ENCODE peak calls at places on chromosomes 11 and 22, in five cellular contexts. T is tibial nerve, Q is IMR-90, R is testis, O is uterus. C is an unnamed sample.

GRCh38 chr11:67355794-67356550 is 2.6 kb upstream of the POLD4 start:
- DNase-seq in T (no peak), Q (no peak), R (no peak), O (no peak), C (no peak)

GRCh38 chr11:57311109-57311936 is 13.4 kb downstream of the TNKS1BP1 start:
- DNase-seq in T (peak), Q (peak), R (peak), O (peak), C (peak)

GRCh38 chr11:119055901-119056300 is 1.1 kb downstream of the HYOU1 start:
- DNase-seq in T (no peak), Q (peak), R (no peak), O (no peak), C (peak)

GRCh38 chr11:20873054-20873453 is 203.7 kb downstream of the NELL1 start:
- DNase-seq in T (no peak), Q (no peak), R (peak), O (no peak), C (peak)

GRCh38 chr11:68550485-68550817 is 89.9 kb downstream of the PPP6R3 start:
- DNase-seq in T (no peak), Q (peak), R (no peak), O (no peak), C (no peak)

GRCh38 chr22:37498289-37498909 is 12.2 kb upstream of the MFNG start:
- DNase-seq in T (no peak), Q (no peak), R (no peak), O (no peak), C (peak)

GRCh38 chr11:114285599-114285998 is 10.6 kb upstream of the NNMT start:
- DNase-seq in T (no peak), Q (peak), R (no peak), O (no peak), C (no peak)

GRCh38 chr11:73218106-73218829 is at the start of gene P2RY2:
- DNase-seq in T (peak), Q (no peak), R (peak), O (no peak), C (peak)

GRCh38 chr22:38867124-38867455 is 4.9 kb downstream of the CBX6 start:
- DNase-seq in T (no peak), Q (no peak), R (no peak), O (no peak), C (no peak)

GRCh38 chr22:34845391-34845790 is 220.6 kb upstream of the ISX start:
- DNase-seq in T (no peak), Q (no peak), R (no peak), O (no peak), C (no peak)

DNA sequence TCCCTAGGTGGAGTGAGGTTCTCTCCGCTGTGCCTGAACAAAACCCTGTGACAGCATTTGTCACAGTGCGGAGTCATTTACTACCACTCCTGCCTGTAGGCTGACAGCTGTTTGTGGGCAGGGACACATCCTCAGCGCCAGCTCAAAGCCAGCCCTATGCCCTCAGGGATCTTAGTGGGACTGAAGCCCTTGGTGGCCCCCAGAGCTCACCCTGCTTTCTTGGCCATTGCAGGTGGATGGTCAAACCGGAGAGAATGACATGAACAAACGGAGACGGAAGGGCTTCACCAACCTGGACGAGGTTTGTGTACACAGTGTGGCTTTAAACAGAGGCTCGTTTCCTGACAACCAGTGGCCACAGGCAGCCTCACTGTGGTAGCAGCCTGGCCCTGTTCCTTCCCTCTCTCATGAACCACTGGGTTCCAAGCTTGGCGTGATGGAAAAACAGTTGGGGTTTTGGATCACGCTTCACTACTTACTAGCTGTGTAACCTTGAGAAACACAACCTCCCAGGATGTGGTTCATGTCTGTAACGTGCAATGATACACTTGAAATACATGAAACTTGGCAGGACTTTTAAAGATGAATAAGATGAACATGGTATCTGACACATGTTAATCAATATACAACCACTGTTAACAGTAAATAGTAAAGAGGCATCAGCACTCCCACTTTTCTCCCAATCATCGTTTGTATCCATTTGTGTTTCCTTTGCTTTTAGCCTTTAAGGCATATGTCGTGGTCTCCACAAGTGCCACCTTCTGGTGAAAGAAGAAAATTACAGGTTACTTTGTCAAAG is 125.8 kb downstream of the MICAL2 start:
- DNase-seq in T (peak), Q (peak), R (peak), O (no peak), C (peak)
- TF ChIP-seq POLR2A in T (no peak), Q (no peak), R (no peak), O (no peak), C (no peak)

GRCh38 chr11:65652511-65653228 is 10.0 kb downstream of the RELA start:
- DNase-seq in T (peak), Q (peak), R (peak), O (peak), C (peak)
- TF ChIP-seq POLR2A in T (peak), Q (peak), R (no peak), O (peak), C (peak)

GRCh38 chr11:12673924-12674570 is at the start of gene TEAD1:
- DNase-seq in T (peak), Q (peak), R (peak), O (peak), C (peak)
- TF ChIP-seq POLR2A in T (peak), Q (peak), R (no peak), O (peak), C (peak)

GRCh38 chr11:8018742-8019631 is 31.9 kb downstream of the EIF3F start:
- DNase-seq in T (peak), Q (peak), R (peak), O (peak), C (peak)
- TF ChIP-seq POLR2A in T (no peak), Q (no peak), R (no peak), O (no peak), C (no peak)

GRCh38 chr11:46345881-46346484 is 1.3 kb upstream of the DGKZ start:
- DNase-seq in T (no peak), Q (no peak), R (no peak), O (no peak), C (no peak)

GRCh38 chr11:46345131-46345597 is 2.1 kb upstream of the DGKZ start:
- DNase-seq in T (no peak), Q (no peak), R (no peak), O (peak), C (no peak)

GRCh38 chr11:46347637-46348311 is 511 bp downstream of the DGKZ start:
- DNase-seq in T (no peak), Q (no peak), R (no peak), O (no peak), C (peak)

GRCh38 chr11:46348566-46348981 is 1.3 kb downstream of the DGKZ start:
- DNase-seq in T (no peak), Q (no peak), R (no peak), O (no peak), C (no peak)

DNA sequence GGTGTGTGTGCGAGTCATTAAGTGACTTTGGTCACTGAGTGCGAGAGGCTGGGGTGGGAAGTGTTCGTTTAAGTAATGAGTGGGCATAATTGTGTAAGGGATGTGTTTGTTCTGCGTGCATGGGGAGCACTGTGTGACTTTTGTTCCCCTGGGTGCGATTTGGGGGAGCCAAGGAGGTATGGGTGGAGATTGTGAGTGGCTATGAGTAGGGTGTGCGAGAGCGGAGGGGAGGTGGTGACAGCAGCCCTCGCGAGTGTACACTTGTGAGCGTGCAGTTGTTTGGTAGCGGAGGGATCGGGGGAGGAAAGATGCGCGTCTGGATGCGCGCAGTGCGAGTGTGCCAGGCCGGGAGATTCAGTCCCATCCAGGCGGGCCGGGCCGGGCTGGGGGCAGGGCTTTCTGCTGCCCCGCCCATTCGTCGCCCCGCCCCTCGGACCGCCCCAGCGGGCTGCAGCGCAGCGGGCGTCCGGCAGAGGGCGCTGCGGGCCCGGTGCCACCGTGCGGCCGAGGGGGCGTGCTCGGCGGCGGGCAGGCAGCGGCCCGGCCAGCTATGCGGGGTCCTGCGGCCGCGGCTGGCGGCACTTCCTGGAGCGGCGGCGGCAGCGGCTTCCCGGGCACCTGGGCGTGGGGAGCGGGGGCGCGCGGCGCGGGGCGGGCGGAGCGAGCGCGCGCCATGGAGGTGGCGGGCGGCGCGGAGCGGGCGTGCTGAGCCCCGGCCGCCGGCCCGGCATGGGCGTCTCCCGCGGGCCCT is at the start of gene DGKZ:
- DNase-seq in T (peak), Q (peak), R (peak), O (peak), C (peak)
- TF ChIP-seq POLR2A in T (peak), Q (no peak), R (no peak), O (peak), C (no peak)

DNA sequence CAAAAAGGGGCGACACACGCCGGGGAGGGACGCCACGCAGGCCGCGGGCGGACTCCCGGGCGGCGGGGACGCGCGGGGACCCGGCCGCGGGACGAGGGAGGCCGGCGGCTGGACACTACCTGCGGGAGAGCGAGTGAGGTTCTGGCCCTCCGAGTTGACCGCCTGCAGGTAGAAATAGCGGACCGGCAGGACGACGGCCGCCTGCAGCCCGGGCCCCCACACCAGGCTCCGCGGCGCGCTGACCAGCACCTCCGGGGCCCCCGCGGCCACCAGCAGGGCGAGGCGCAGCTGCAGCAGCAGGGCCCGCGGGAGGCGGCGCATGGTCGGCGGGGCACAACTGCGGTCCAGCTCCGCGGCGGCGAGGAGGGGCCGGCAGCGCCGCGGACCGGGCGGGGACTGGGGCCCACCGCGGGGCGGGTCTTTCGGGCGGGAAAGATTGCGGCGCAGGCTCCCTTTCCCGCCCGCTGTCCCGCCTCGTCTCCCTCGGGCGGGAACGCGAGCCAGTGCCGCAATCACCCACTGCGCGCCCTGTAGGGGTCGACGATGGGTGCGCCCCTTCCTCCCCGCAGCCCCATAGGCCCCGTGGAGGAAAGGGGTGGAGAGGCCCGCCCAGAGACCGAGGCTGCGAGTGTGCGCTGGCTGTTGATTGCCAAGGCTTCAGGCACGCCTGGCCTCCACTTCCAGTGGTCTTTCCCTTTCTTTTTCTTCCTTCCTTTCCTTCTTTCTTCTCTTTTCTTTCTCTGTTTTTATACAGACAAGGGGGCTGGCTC is at the start of gene POGLUT3:
- DNase-seq in T (peak), Q (peak), R (peak), O (peak), C (peak)
- TF ChIP-seq POLR2A in T (peak), Q (no peak), R (no peak), O (peak), C (no peak)

DNA sequence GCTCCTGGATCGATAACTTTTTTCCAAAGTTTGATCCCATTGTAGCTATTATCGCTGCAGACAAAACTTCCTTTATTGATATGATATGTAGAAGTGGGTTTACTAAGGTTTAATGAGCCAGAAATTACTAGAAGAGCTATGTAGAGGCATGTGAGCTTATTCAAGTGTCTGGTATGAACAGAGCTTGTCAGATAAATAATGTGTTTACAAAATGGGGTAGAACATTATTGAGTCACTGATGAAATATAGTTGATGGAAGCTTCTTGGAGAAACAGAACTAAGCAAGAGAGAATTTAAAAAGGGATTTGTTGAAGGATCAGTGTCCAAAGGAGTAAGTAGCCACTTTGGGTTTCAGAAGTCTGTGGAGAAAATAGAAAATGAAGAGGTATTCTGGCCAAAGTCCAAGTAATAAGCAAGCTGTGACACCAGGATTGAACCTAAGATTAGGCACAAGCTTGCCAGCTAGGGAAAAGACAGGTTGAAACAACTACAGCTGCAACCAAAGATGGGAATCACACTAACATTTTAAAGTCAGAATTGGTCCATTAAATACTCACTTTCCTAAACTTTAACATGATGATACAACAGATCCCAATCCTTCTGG is 104.3 kb downstream of the MAML2 start:
- DNase-seq in T (no peak), Q (peak), R (no peak), O (no peak), C (no peak)
- TF ChIP-seq POLR2A in T (no peak), Q (no peak), R (no peak), O (no peak), C (no peak)

DNA sequence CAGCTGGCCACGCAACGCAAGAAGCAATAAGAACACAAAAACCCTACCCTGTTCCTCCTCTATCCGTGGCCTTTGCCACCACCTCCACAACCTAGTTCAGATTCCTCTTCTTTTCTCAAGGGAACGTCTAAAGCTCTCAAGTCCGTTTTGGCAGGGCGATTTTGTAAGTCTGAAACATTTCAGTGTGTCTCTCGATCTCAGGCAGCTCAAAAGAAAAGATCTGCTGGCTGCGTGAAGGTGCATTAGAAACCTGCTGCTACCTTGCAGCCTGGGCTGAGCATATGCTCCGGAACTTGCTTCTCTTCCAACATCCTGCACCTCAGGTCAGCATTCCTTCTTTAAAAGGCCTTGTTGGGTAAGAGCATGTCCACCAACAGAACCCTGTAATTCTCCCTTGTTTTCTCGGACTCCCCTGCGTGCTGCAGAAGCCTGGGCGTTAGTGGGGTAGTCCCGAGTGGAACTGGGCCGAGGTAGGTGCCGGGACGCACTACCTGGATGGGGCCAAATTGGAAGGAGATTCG is 1.5 kb downstream of the LGR4 start:
- DNase-seq in T (no peak), Q (no peak), R (peak), O (no peak), C (peak)
- TF ChIP-seq POLR2A in T (no peak), Q (no peak), R (no peak), O (no peak), C (no peak)

GRCh38 chr22:26485013-26485412 is 1.3 kb downstream of the SRRD start:
- DNase-seq in T (no peak), Q (no peak), R (no peak), O (no peak), C (no peak)
- TF ChIP-seq POLR2A in T (no peak), Q (no peak), R (no peak), O (no peak), C (no peak)